ENCODE peak calls at places on chromosomes 4 and X, in five cellular contexts. One of them, this sample, is unnamed.

GRCh38 chr4:100895572-100896197 is 377.9 kb upstream of the EMCN start:
- DNase-seq in stomach: no peak
- DNase-seq in tibial nerve: no peak
- DNase-seq in ovary: no peak
- DNase-seq in transverse colon: no peak
- DNase-seq in this sample: no peak

GRCh38 chr4:74805601-74806000 is 11.3 kb upstream of the BTC start:
- DNase-seq in stomach: no peak
- DNase-seq in tibial nerve: no peak
- DNase-seq in ovary: no peak
- DNase-seq in transverse colon: no peak
- DNase-seq in this sample: no peak

GRCh38 chrX:69988955-69989394 is 60.8 kb downstream of the AWAT2 start:
- DNase-seq in stomach: peak; percentile 30
- DNase-seq in tibial nerve: no peak
- DNase-seq in ovary: no peak
- DNase-seq in transverse colon: no peak
- DNase-seq in this sample: no peak

GRCh38 chr4:152988721-152989553 is 52.8 kb downstream of the FHDC1 start:
- DNase-seq in stomach: no peak
- DNase-seq in tibial nerve: no peak
- DNase-seq in ovary: no peak
- DNase-seq in transverse colon: peak; percentile 31
- DNase-seq in this sample: no peak

GRCh38 chr4:124262211-124263179 is 450.0 kb downstream of the ANKRD50 start:
- DNase-seq in stomach: peak; percentile 50
- DNase-seq in tibial nerve: peak; percentile 26
- DNase-seq in ovary: peak; percentile 47
- DNase-seq in transverse colon: peak; percentile 56
- DNase-seq in this sample: no peak

GRCh38 chr4:87011340-87012034 is 76.7 kb downstream of the AFF1 start:
- DNase-seq in stomach: no peak
- DNase-seq in tibial nerve: no peak
- DNase-seq in ovary: no peak
- DNase-seq in transverse colon: no peak
- DNase-seq in this sample: no peak

GRCh38 chr4:20684852-20685763 is 15.2 kb upstream of the PACRGL start:
- DNase-seq in stomach: no peak
- DNase-seq in tibial nerve: no peak
- DNase-seq in ovary: no peak
- DNase-seq in transverse colon: no peak
- DNase-seq in this sample: no peak

GRCh38 chr4:2300431-2300861 is 38.5 kb upstream of the MXD4 start:
- DNase-seq in stomach: peak; percentile 22
- DNase-seq in tibial nerve: no peak
- DNase-seq in ovary: no peak
- DNase-seq in transverse colon: no peak
- DNase-seq in this sample: no peak

GRCh38 chr4:64538219-64538618 is 129.0 kb upstream of the TECRL start:
- DNase-seq in stomach: no peak
- DNase-seq in tibial nerve: no peak
- DNase-seq in ovary: no peak
- DNase-seq in transverse colon: no peak
- DNase-seq in this sample: no peak

GRCh38 chrX:49704692-49705404 is 9.1 kb upstream of the PAGE1 start:
- DNase-seq in stomach: no peak
- DNase-seq in tibial nerve: no peak
- DNase-seq in ovary: no peak
- DNase-seq in transverse colon: no peak
- DNase-seq in this sample: no peak

GRCh38 chrX:17361620-17362019 is 13.4 kb upstream of the NHS start:
- DNase-seq in stomach: no peak
- DNase-seq in tibial nerve: no peak
- DNase-seq in ovary: no peak
- DNase-seq in transverse colon: no peak
- DNase-seq in this sample: no peak

GRCh38 chrX:126819429-126819828 is at the start of gene PRR32:
- DNase-seq in stomach: no peak
- DNase-seq in tibial nerve: no peak
- DNase-seq in ovary: no peak
- DNase-seq in transverse colon: no peak
- DNase-seq in this sample: no peak

GRCh38 chr4:102665527-102665926 is 95.2 kb downstream of the MANBA start:
- DNase-seq in stomach: no peak
- DNase-seq in tibial nerve: no peak
- DNase-seq in ovary: no peak
- DNase-seq in transverse colon: no peak
- DNase-seq in this sample: no peak

GRCh38 chr4:79575709-79576479 is 167.9 kb upstream of the GK2 start:
- DNase-seq in stomach: no peak
- DNase-seq in tibial nerve: no peak
- DNase-seq in ovary: no peak
- DNase-seq in transverse colon: no peak
- DNase-seq in this sample: no peak
- TF ChIP-seq EP300 in stomach: no peak
- TF ChIP-seq EP300 in tibial nerve: no peak
- TF ChIP-seq EP300 in ovary: no peak
- TF ChIP-seq EP300 in transverse colon: no peak
- TF ChIP-seq EP300 in this sample: no peak

GRCh38 chrX:136061302-136061701 is 76.1 kb downstream of the SLC9A6 start:
- DNase-seq in stomach: no peak
- DNase-seq in tibial nerve: no peak
- DNase-seq in ovary: no peak
- DNase-seq in transverse colon: no peak
- DNase-seq in this sample: no peak
- H3K27me3 ChIP-seq in stomach: no peaks in the 10 kb centered on the region
- H3K27me3 ChIP-seq in tibial nerve: no peaks in the 10 kb centered on the region
- H3K27me3 ChIP-seq in ovary: no peaks in the 10 kb centered on the region
- H3K27me3 ChIP-seq in transverse colon: no peaks in the 10 kb centered on the region
- H3K27me3 ChIP-seq in this sample: no peaks in the 10 kb centered on the region

GRCh38 chr4:99887837-99888236 is 6.4 kb downstream of the LAMTOR3 start:
- DNase-seq in stomach: no peak
- DNase-seq in tibial nerve: no peak
- DNase-seq in ovary: no peak
- DNase-seq in transverse colon: no peak
- DNase-seq in this sample: no peak

GRCh38 chr4:99886146-99886545 is 8.1 kb downstream of the LAMTOR3 start:
- DNase-seq in stomach: no peak
- DNase-seq in tibial nerve: no peak
- DNase-seq in ovary: no peak
- DNase-seq in transverse colon: no peak
- DNase-seq in this sample: no peak

GRCh38 chr4:99879458-99879857 is 14.8 kb downstream of the LAMTOR3 start:
- DNase-seq in stomach: no peak
- DNase-seq in tibial nerve: no peak
- DNase-seq in ovary: no peak
- DNase-seq in transverse colon: no peak
- DNase-seq in this sample: no peak

GRCh38 chr4:99885687-99886086 is 8.5 kb downstream of the LAMTOR3 start:
- DNase-seq in stomach: no peak
- DNase-seq in tibial nerve: no peak
- DNase-seq in ovary: no peak
- DNase-seq in transverse colon: no peak
- DNase-seq in this sample: no peak

GRCh38 chr4:99885063-99885664 is 9.1 kb downstream of the LAMTOR3 start:
- DNase-seq in stomach: no peak
- DNase-seq in tibial nerve: no peak
- DNase-seq in ovary: no peak
- DNase-seq in transverse colon: no peak
- DNase-seq in this sample: no peak
- TF ChIP-seq CTCF in stomach: no peak
- TF ChIP-seq CTCF in tibial nerve: no peak
- TF ChIP-seq CTCF in ovary: peak; percentile 60
- TF ChIP-seq CTCF in transverse colon: peak; percentile 54
- TF ChIP-seq CTCF in this sample: no peak

DNA sequence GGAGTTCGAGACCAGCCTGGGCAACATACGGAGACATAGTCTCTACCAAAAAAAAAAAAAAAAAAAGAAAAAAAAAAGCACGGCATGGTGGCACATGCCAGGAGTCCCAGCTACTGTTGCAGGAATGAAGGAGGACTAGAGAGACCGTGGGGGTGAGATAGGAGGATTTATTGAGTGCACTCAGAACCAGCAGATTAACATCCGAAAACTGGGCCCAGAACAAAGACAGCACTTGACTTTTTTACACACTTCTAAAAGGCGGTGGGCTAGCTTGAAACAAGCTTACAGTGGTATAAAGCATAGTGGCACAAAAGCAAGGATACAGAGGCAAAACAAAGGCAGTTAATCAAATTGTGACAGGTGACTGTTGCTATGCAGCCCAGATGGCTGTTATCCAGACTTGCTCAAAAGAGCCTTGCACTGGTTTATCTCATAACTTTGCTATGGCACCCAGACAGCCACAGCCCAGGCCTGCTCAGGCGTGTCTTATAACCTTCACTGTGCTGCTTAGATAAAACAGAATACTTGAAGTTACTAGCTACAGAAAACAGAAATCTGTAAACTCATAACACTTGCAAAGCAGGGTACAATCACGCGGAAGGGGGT is 10.0 kb upstream of the PI4K2B start:
- DNase-seq in stomach: no peak
- DNase-seq in tibial nerve: no peak
- DNase-seq in ovary: no peak
- DNase-seq in transverse colon: no peak
- DNase-seq in this sample: no peak
- TF ChIP-seq EP300 in stomach: no peak
- TF ChIP-seq EP300 in tibial nerve: no peak
- TF ChIP-seq EP300 in ovary: no peak
- TF ChIP-seq EP300 in transverse colon: no peak
- TF ChIP-seq EP300 in this sample: no peak

GRCh38 chrX:115503099-115503498 is 57.9 kb upstream of the PLS3 start:
- DNase-seq in stomach: no peak
- DNase-seq in tibial nerve: no peak
- DNase-seq in ovary: no peak
- DNase-seq in transverse colon: no peak
- DNase-seq in this sample: no peak

GRCh38 chrX:115504167-115504566 is 56.8 kb upstream of the PLS3 start:
- DNase-seq in stomach: no peak
- DNase-seq in tibial nerve: no peak
- DNase-seq in ovary: no peak
- DNase-seq in transverse colon: no peak
- DNase-seq in this sample: no peak

GRCh38 chrX:115494133-115494532 is 66.8 kb upstream of the PLS3 start:
- DNase-seq in stomach: no peak
- DNase-seq in tibial nerve: no peak
- DNase-seq in ovary: no peak
- DNase-seq in transverse colon: no peak
- DNase-seq in this sample: no peak

DNA sequence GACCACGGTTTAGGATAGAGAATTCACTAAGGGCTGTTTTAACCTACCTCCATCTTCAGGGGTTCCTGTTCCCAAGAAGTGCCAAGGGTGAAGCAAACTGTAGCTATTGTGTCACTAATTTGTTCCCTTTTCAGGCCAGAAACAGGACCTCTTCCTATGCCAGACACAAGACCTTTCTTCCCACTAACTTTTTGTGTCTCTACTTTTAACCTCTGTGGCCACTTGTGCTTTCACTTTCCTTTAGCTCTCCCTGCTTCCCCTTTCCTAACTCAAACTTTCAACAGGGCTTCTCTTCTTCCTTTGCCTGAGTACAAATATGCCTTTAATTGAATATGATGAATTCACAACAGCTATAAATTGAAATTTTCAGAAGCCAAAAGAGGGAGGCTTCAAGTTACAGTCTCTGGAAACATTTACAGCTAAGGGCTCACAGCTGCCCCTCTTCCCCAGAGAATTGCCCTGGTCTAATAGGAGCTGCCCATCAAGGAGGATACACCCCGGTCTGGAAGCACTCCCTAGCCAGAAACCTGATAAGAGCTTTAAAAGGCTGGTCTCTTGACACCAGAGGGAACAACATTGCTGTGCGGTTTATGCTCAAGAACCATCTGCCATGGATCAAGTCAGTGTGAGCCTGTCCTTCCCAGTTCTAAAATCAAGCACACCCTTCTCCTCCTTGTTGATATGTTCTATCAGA is 61.7 kb upstream of the PLS3 start:
- DNase-seq in stomach: no peak
- DNase-seq in tibial nerve: no peak
- DNase-seq in ovary: no peak
- DNase-seq in transverse colon: no peak
- DNase-seq in this sample: no peak
- H3K27me3 ChIP-seq in stomach: no peaks in the 10 kb centered on the region
- H3K27me3 ChIP-seq in tibial nerve: peaks cover 25% of the 10 kb centered on the region
- H3K27me3 ChIP-seq in ovary: no peaks in the 10 kb centered on the region
- H3K27me3 ChIP-seq in transverse colon: no peaks in the 10 kb centered on the region
- H3K27me3 ChIP-seq in this sample: no peaks in the 10 kb centered on the region

GRCh38 chrX:152638443-152638904 is 779 bp downstream of the GABRQ start:
- DNase-seq in stomach: no peak
- DNase-seq in tibial nerve: no peak
- DNase-seq in ovary: no peak
- DNase-seq in transverse colon: no peak
- DNase-seq in this sample: no peak

GRCh38 chrX:152637649-152638442 is at the start of gene GABRQ:
- DNase-seq in stomach: peak; percentile 29
- DNase-seq in tibial nerve: no peak
- DNase-seq in ovary: no peak
- DNase-seq in transverse colon: peak; percentile 12
- DNase-seq in this sample: no peak

GRCh38 chrX:152635941-152636340 is 1.8 kb upstream of the GABRQ start:
- DNase-seq in stomach: no peak
- DNase-seq in tibial nerve: peak; percentile 13
- DNase-seq in ovary: no peak
- DNase-seq in transverse colon: peak; percentile 10
- DNase-seq in this sample: no peak

GRCh38 chrX:152632445-152633097 is 5.1 kb upstream of the GABRQ start:
- DNase-seq in stomach: peak; percentile 56
- DNase-seq in tibial nerve: peak; percentile 38
- DNase-seq in ovary: no peak
- DNase-seq in transverse colon: peak; percentile 47
- DNase-seq in this sample: no peak
- TF ChIP-seq CTCF in stomach: no peak
- TF ChIP-seq CTCF in tibial nerve: peak; percentile 64
- TF ChIP-seq CTCF in ovary: no peak
- TF ChIP-seq CTCF in transverse colon: peak; percentile 49
- TF ChIP-seq CTCF in this sample: peak; percentile 35